ENCODE peak calls at places on chromosomes 1 and 21, in six cellular contexts. B, O, L, R, I and F are unnamed samples.
A peak's percentile ranks its signal among the peaks of the same experiment; 100 is the strongest.

GRCh38 chr1:20521960-20522861 is 14.3 kb upstream of the MUL1 start:
- DNase-seq in L (peak; percentile 81), R (peak; percentile 61), B (peak; percentile 38), I (no peak), O (peak; percentile 54), F (no peak)

GRCh38 chr1:218462591-218462990 is 117.5 kb downstream of the TGFB2 start:
- DNase-seq in O (no peak), L (no peak), R (no peak), B (no peak), I (no peak), F (no peak)

GRCh38 chr1:22792396-22793171 is 81.9 kb downstream of the EPHB2 start:
- DNase-seq in B (no peak), L (no peak), O (no peak), I (no peak), R (no peak), F (no peak)

GRCh38 chr1:106717561-106717960 is 338.9 kb upstream of the PRMT6 start:
- DNase-seq in R (no peak), I (no peak), L (no peak), B (no peak), O (no peak), F (no peak)

GRCh38 chr1:15902882-15903281 is 55.4 kb downstream of the SPEN start:
- DNase-seq in I (peak; percentile 27), O (no peak), L (no peak), R (no peak), B (no peak), F (no peak)

GRCh38 chr1:105891308-105891707 is 1165.2 kb upstream of the PRMT6 start:
- DNase-seq in B (no peak), L (no peak), R (no peak), O (no peak), I (no peak), F (no peak)

GRCh38 chr1:224809613-224810012 is 119.9 kb upstream of the DNAH14 start:
- DNase-seq in R (no peak), O (no peak), B (no peak), I (no peak), L (no peak), F (no peak)

GRCh38 chr1:25435315-25436103 is 4.8 kb downstream of the MACO1 start:
- DNase-seq in L (no peak), B (no peak), O (no peak), I (no peak), R (peak; percentile 41), F (no peak)

GRCh38 chr21:44847261-44848056 is 26.0 kb downstream of the PTTG1IP start:
- DNase-seq in I (no peak), L (no peak), B (no peak), R (no peak), O (no peak), F (peak; percentile 26)

GRCh38 chr1:61081637-61082335 is 575 bp upstream of the NFIA start:
- DNase-seq in O (peak; percentile 48), L (no peak), R (no peak), I (no peak), B (peak; percentile 51), F (peak; percentile 85)

GRCh38 chr1:175755516-175755915 is 12.1 kb upstream of the TNR start:
- DNase-seq in R (no peak), L (no peak), O (no peak), I (no peak), B (no peak), F (no peak)

GRCh38 chr1:45306319-45306718 is 20.4 kb upstream of the HPDL start:
- DNase-seq in B (no peak), I (no peak), R (peak; percentile 87), O (no peak), L (no peak), F (no peak)
- H3K4me3 ChIP-seq in B (no peak overlapping the region), I (no peak overlapping the region), R (peak overlapping the region; percentile 31), O (no peak overlapping the region), L (no peak overlapping the region), F (no peak overlapping the region)

DNA sequence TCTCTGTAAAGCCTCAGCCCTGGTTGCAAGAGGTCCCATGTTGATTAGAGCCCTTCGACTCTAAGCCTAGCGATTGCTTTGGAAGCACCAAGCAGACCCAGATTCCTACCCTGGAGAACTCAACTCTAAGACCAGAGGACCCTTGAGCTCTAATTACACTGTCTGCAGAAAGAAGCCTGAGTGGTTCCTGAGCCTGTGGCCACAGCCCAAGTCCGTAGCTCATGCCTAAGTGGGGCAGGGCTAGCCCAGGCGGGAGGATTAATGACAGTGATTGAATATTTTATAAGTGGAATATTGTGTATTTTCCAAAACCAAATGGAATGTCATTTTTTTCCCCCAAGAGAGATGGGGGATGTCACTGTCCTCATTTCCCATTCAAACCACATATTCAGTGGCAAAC is 79.8 kb upstream of the CTTNBP2NL start:
- DNase-seq in O (no peak), I (no peak), L (no peak), R (no peak), B (no peak), F (no peak)
- H3K4me3 ChIP-seq in O (no peak overlapping the region), I (no peak overlapping the region), L (no peak overlapping the region), R (no peak overlapping the region), B (no peak overlapping the region), F (no peak overlapping the region)

DNA sequence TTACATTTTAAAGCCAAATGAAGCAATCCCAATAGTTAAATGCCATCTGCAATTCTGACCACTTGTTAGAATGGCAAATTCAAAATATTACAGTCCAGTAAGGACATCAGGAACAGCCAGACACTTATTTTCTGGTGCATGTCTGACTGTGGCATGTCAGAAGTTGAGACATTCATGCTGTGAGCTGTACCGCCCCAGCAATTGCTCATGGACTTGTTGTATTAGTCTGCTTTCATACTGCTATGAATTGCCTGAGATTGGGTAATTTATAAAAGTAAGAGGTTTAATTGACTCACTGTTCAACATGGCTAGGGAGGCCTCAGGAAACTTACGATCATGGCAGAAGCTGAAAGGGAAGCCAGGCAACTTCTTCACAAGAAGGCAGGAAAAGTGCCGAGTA is 19.1 kb downstream of the DDAH1 start:
- DNase-seq in O (no peak), B (no peak), I (no peak), L (no peak), R (no peak), F (no peak)
- H3K4me3 ChIP-seq in O (no peak overlapping the region), B (no peak overlapping the region), I (no peak overlapping the region), L (no peak overlapping the region), R (no peak overlapping the region), F (no peak overlapping the region)

DNA sequence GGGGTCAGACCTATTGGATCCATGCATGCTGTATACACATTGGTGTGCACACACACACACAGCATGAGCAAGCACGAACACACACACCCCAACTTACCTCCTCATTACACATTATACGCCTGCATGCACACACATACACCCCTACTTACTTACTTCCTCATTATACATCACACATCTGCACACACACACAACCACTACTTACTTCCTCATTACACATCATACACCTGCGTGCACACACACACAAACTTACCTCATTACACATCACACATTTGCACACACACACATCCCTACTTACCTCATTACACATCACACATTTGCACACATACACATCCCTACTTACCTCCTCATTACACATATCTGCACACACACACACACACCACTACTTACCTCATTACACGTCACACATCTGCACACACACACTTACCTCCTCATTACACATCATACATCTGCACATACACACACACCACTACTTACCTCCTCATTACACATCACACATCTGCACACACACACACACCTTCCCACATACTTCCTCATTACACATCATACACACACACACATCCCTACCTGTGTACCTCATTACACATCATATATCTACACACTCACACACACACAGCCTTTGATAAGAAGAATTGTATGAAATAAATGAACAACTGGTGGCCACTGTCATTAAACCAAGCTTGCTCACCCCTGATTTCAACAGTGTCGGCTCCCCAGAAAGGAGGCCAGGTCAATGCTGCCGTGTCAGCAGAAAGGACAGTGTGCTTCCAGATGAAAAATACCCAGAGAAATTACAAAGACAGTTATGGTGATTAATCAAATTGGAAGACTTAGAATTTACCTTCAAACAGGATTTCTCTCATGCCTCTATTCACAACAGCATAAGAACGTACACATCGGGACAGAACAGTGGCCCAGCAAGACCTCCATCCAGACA is 117.8 kb downstream of the SETD4 start:
- DNase-seq in O (no peak), I (no peak), R (no peak), B (no peak), L (no peak), F (no peak)
- H3K4me3 ChIP-seq in O (no peak overlapping the region), I (no peak overlapping the region), R (no peak overlapping the region), B (no peak overlapping the region), L (peak overlapping the region; percentile 24), F (no peak overlapping the region)

GRCh38 chr1:47021070-47021469 is 2.4 kb upstream of the CYP4X1 start:
- DNase-seq in I (no peak), L (no peak), R (no peak), O (no peak), B (no peak), F (no peak)

GRCh38 chr1:47024138-47024856 is 828 bp downstream of the CYP4X1 start:
- DNase-seq in B (no peak), I (no peak), R (no peak), O (no peak), L (no peak), F (no peak)

DNA sequence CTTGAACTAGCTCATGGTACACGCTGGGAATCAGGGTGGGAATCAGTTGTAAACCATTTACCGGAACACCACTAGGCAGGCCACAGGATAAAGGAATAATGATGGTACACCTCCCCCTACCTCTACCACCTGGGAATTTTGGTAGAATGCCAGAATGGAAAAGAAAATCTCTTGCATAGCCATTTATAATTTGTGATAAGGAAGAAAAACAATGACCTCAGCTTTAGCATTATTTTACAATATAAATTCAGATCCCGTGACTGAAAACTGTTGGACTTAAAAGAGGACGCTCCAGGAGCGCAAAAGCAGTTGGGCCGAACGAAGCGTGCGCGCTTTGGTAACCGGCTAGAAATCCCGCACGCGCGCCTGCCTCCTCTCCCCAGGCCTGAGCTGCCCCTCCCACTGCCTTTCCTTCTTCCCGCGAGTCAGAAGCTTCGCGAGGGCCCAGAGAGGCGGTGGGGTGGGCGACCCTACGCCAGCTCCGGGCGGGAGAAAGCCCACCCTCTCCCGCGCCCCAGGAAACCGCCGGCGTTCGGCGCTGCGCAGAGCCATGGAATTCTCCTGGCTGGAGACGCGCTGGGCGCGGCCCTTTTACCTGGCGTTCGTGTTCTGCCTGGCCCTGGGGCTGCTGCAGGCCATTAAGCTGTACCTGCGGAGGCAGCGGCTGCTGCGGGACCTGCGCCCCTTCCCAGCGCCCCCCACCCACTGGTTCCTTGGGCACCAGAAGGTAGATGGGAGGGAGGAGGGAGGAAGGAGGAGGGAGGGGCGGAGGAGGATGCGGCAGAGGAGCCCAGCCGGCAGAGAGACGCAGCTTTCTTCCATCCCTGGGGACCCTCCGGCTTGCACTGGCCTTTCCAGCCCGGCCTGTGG is at the start of gene CYP4X1:
- DNase-seq in B (peak; percentile 68), I (no peak), O (no peak), R (no peak), L (no peak), F (peak; percentile 70)
- H3K4me3 ChIP-seq in B (peak within 1 kb of the TSS; percentile 66), I (peak within 1 kb of the TSS; percentile 33), O (no peak within 1 kb of the TSS), R (no peak within 1 kb of the TSS), L (peak within 1 kb of the TSS; percentile 79), F (peak within 1 kb of the TSS; percentile 39)

GRCh38 chr1:63198921-63199530 is 123.3 kb upstream of the FOXD3 start:
- DNase-seq in I (no peak), O (no peak), B (no peak), L (peak; percentile 43), R (no peak), F (no peak)

GRCh38 chr1:63203641-63204040 is 118.7 kb upstream of the FOXD3 start:
- DNase-seq in R (no peak), L (no peak), B (no peak), O (no peak), I (no peak), F (no peak)

GRCh38 chr1:63199666-63200065 is 122.7 kb upstream of the FOXD3 start:
- DNase-seq in R (no peak), B (no peak), O (no peak), L (peak; percentile 61), I (no peak), F (no peak)
- H3K4me3 ChIP-seq in R (no peak overlapping the region), B (no peak overlapping the region), O (no peak overlapping the region), L (no peak overlapping the region), I (no peak overlapping the region), F (no peak overlapping the region)

GRCh38 chr21:36990508-36991205 is 15.8 kb upstream of the RIPPLY3 start:
- DNase-seq in B (no peak), O (no peak), I (no peak), L (no peak), R (no peak), F (no peak)
- H3K4me3 ChIP-seq in B (peak overlapping the region; percentile 79), O (no peak overlapping the region), I (peak overlapping the region; percentile 66), L (peak overlapping the region; percentile 78), R (peak overlapping the region; percentile 80), F (peak overlapping the region; percentile 58)